ENCODE peak calls at places on chromosomes 7 and 10, in six cellular contexts. Q is Ammon's horn, M is frontal cortex, H is iris pigment epithelial cell, D is Panc1, J is LoVo. B is an unnamed sample.

GRCh38 chr7:70660154-70660818 is 471.7 kb upstream of the GALNT17 start:
- DNase-seq in Q (no peak), M (no peak), H (no peak), D (no peak), J (no peak), B (no peak)

GRCh38 chr10:77562742-77563141 is 74.9 kb downstream of the KCNMA1 start:
- DNase-seq in Q (no peak), M (no peak), H (no peak), D (no peak), J (no peak), B (no peak)

GRCh38 chr10:107264742-107265141 is 100.2 kb upstream of the SORCS1 start:
- DNase-seq in Q (no peak), M (no peak), H (no peak), D (no peak), J (no peak), B (no peak)

GRCh38 chr7:101537935-101538595 is 91.0 kb downstream of the MYL10 start:
- DNase-seq in Q (no peak), M (no peak), H (no peak), D (no peak), J (no peak), B (no peak)

GRCh38 chr7:1358376-1359050 is 100.8 kb downstream of the MICALL2 start:
- DNase-seq in Q (no peak), M (no peak), H (no peak), D (no peak), J (no peak), B (no peak)

GRCh38 chr10:132765435-132765834 is 20.5 kb downstream of the NKX6-2 start:
- DNase-seq in Q (peak), M (peak), H (no peak), D (no peak), J (no peak), B (no peak)

GRCh38 chr7:2637066-2637471 is 5.3 kb downstream of the TTYH3 start:
- DNase-seq in Q (no peak), M (no peak), H (no peak), D (no peak), J (no peak), B (no peak)

GRCh38 chr10:86362129-86362527 is 4.5 kb downstream of the GRID1 start:
- DNase-seq in Q (no peak), M (no peak), H (no peak), D (no peak), J (no peak), B (peak)

GRCh38 chr7:102260856-102261255 is 25.8 kb upstream of the SH2B2 start:
- DNase-seq in Q (peak), M (no peak), H (peak), D (no peak), J (no peak), B (no peak)

GRCh38 chr7:75531359-75531821 is 39.3 kb downstream of the SPDYE5 start:
- DNase-seq in Q (no peak), M (no peak), H (peak), D (no peak), J (peak), B (no peak)

GRCh38 chr7:43522406-43523156 is 60.3 kb upstream of the STK17A start:
- DNase-seq in Q (no peak), M (no peak), H (peak), D (no peak), J (peak), B (no peak)

GRCh38 chr7:158614695-158615094 is 27.1 kb upstream of the PTPRN2 start:
- DNase-seq in Q (no peak), M (no peak), H (peak), D (no peak), J (no peak), B (no peak)

GRCh38 chr10:127550861-127551260 is 1.8 kb downstream of the NPS start:
- DNase-seq in Q (peak), M (no peak), H (no peak), D (no peak), J (no peak), B (no peak)